ENCODE peak calls at places on chromosomes 13 and 19, in eight cellular contexts. One of them, this sample, is unnamed.

GRCh38 chr13:27283906-27284523 is 13.4 kb downstream of the RASL11A start:
- DNase-seq in T-helper 2 cell: no peak
- DNase-seq in fibroblast of pulmonary artery: peak
- DNase-seq in G401: no peak
- DNase-seq in stimulated activated CD8-positive, alpha-beta memory T cell treated with anti-CD3 and anti-CD28 coated beads, Interleukin-4, amount 100 ng/mL, for 4 hours: no peak
- DNase-seq in NCI-H1092 treated with DMSO at 0.1 percent for 48 hours: peak
- DNase-seq in fibroblast of the conjunctiva: no peak
- DNase-seq in stomach: no peak
- DNase-seq in this sample: peak

GRCh38 chr19:14979136-14979497 is 547 bp downstream of the SLC1A6 start:
- DNase-seq in T-helper 2 cell: no peak
- DNase-seq in fibroblast of pulmonary artery: no peak
- DNase-seq in G401: peak
- DNase-seq in stimulated activated CD8-positive, alpha-beta memory T cell treated with anti-CD3 and anti-CD28 coated beads, Interleukin-4, amount 100 ng/mL, for 4 hours: no peak
- DNase-seq in NCI-H1092 treated with DMSO at 0.1 percent for 48 hours: peak
- DNase-seq in fibroblast of the conjunctiva: no peak
- DNase-seq in stomach: no peak
- DNase-seq in this sample: peak

GRCh38 chr19:48372904-48373303 is 8.7 kb downstream of the SYNGR4 start:
- DNase-seq in T-helper 2 cell: no peak
- DNase-seq in fibroblast of pulmonary artery: no peak
- DNase-seq in G401: peak
- DNase-seq in stimulated activated CD8-positive, alpha-beta memory T cell treated with anti-CD3 and anti-CD28 coated beads, Interleukin-4, amount 100 ng/mL, for 4 hours: no peak
- DNase-seq in NCI-H1092 treated with DMSO at 0.1 percent for 48 hours: peak
- DNase-seq in fibroblast of the conjunctiva: no peak
- DNase-seq in stomach: no peak
- DNase-seq in this sample: peak

GRCh38 chr19:13429563-13429962 is 76.7 kb downstream of the CACNA1A start:
- DNase-seq in T-helper 2 cell: no peak
- DNase-seq in fibroblast of pulmonary artery: no peak
- DNase-seq in G401: no peak
- DNase-seq in stimulated activated CD8-positive, alpha-beta memory T cell treated with anti-CD3 and anti-CD28 coated beads, Interleukin-4, amount 100 ng/mL, for 4 hours: no peak
- DNase-seq in NCI-H1092 treated with DMSO at 0.1 percent for 48 hours: no peak
- DNase-seq in fibroblast of the conjunctiva: no peak
- DNase-seq in stomach: no peak
- DNase-seq in this sample: no peak

GRCh38 chr19:14410054-14410774 is 8.9 kb downstream of the DDX39A start:
- DNase-seq in T-helper 2 cell: no peak
- DNase-seq in fibroblast of pulmonary artery: no peak
- DNase-seq in G401: no peak
- DNase-seq in stimulated activated CD8-positive, alpha-beta memory T cell treated with anti-CD3 and anti-CD28 coated beads, Interleukin-4, amount 100 ng/mL, for 4 hours: no peak
- DNase-seq in NCI-H1092 treated with DMSO at 0.1 percent for 48 hours: no peak
- DNase-seq in fibroblast of the conjunctiva: no peak
- DNase-seq in stomach: no peak
- DNase-seq in this sample: no peak

GRCh38 chr19:50465986-50466771 is 10.1 kb upstream of the EMC10 start:
- DNase-seq in T-helper 2 cell: no peak
- DNase-seq in fibroblast of pulmonary artery: no peak
- DNase-seq in G401: no peak
- DNase-seq in stimulated activated CD8-positive, alpha-beta memory T cell treated with anti-CD3 and anti-CD28 coated beads, Interleukin-4, amount 100 ng/mL, for 4 hours: no peak
- DNase-seq in NCI-H1092 treated with DMSO at 0.1 percent for 48 hours: peak
- DNase-seq in fibroblast of the conjunctiva: no peak
- DNase-seq in stomach: peak
- DNase-seq in this sample: peak

GRCh38 chr13:70523622-70524021 is 415.4 kb upstream of the KLHL1 start:
- DNase-seq in T-helper 2 cell: no peak
- DNase-seq in fibroblast of pulmonary artery: no peak
- DNase-seq in G401: no peak
- DNase-seq in stimulated activated CD8-positive, alpha-beta memory T cell treated with anti-CD3 and anti-CD28 coated beads, Interleukin-4, amount 100 ng/mL, for 4 hours: no peak
- DNase-seq in NCI-H1092 treated with DMSO at 0.1 percent for 48 hours: peak
- DNase-seq in fibroblast of the conjunctiva: no peak
- DNase-seq in stomach: no peak
- DNase-seq in this sample: no peak

GRCh38 chr13:98542568-98543379 is 34.1 kb downstream of the STK24 start:
- DNase-seq in T-helper 2 cell: no peak
- DNase-seq in fibroblast of pulmonary artery: no peak
- DNase-seq in G401: no peak
- DNase-seq in stimulated activated CD8-positive, alpha-beta memory T cell treated with anti-CD3 and anti-CD28 coated beads, Interleukin-4, amount 100 ng/mL, for 4 hours: no peak
- DNase-seq in NCI-H1092 treated with DMSO at 0.1 percent for 48 hours: no peak
- DNase-seq in fibroblast of the conjunctiva: no peak
- DNase-seq in stomach: no peak
- DNase-seq in this sample: no peak

GRCh38 chr13:91797567-91797966 is 399.1 kb downstream of the GPC5 start:
- DNase-seq in T-helper 2 cell: no peak
- DNase-seq in fibroblast of pulmonary artery: no peak
- DNase-seq in G401: no peak
- DNase-seq in stimulated activated CD8-positive, alpha-beta memory T cell treated with anti-CD3 and anti-CD28 coated beads, Interleukin-4, amount 100 ng/mL, for 4 hours: no peak
- DNase-seq in NCI-H1092 treated with DMSO at 0.1 percent for 48 hours: no peak
- DNase-seq in fibroblast of the conjunctiva: no peak
- DNase-seq in stomach: no peak
- DNase-seq in this sample: no peak

GRCh38 chr13:87356314-87356713 is 314.9 kb upstream of the SLITRK5 start:
- DNase-seq in T-helper 2 cell: no peak
- DNase-seq in fibroblast of pulmonary artery: no peak
- DNase-seq in G401: no peak
- DNase-seq in stimulated activated CD8-positive, alpha-beta memory T cell treated with anti-CD3 and anti-CD28 coated beads, Interleukin-4, amount 100 ng/mL, for 4 hours: no peak
- DNase-seq in NCI-H1092 treated with DMSO at 0.1 percent for 48 hours: no peak
- DNase-seq in fibroblast of the conjunctiva: no peak
- DNase-seq in stomach: no peak
- DNase-seq in this sample: no peak

GRCh38 chr13:66831317-66831716 is 398.8 kb downstream of the PCDH9 start:
- DNase-seq in T-helper 2 cell: no peak
- DNase-seq in fibroblast of pulmonary artery: no peak
- DNase-seq in G401: no peak
- DNase-seq in stimulated activated CD8-positive, alpha-beta memory T cell treated with anti-CD3 and anti-CD28 coated beads, Interleukin-4, amount 100 ng/mL, for 4 hours: no peak
- DNase-seq in NCI-H1092 treated with DMSO at 0.1 percent for 48 hours: no peak
- DNase-seq in fibroblast of the conjunctiva: no peak
- DNase-seq in stomach: no peak
- DNase-seq in this sample: no peak

GRCh38 chr19:28556371-28556770 is 656.6 kb downstream of the UQCRFS1 start:
- DNase-seq in T-helper 2 cell: no peak
- DNase-seq in fibroblast of pulmonary artery: no peak
- DNase-seq in G401: no peak
- DNase-seq in stimulated activated CD8-positive, alpha-beta memory T cell treated with anti-CD3 and anti-CD28 coated beads, Interleukin-4, amount 100 ng/mL, for 4 hours: no peak
- DNase-seq in NCI-H1092 treated with DMSO at 0.1 percent for 48 hours: peak
- DNase-seq in fibroblast of the conjunctiva: no peak
- DNase-seq in stomach: no peak
- DNase-seq in this sample: no peak

GRCh38 chr13:72983085-72983768 is 75.6 kb upstream of the KLF5 start:
- DNase-seq in T-helper 2 cell: no peak
- DNase-seq in fibroblast of pulmonary artery: peak
- DNase-seq in G401: no peak
- DNase-seq in stimulated activated CD8-positive, alpha-beta memory T cell treated with anti-CD3 and anti-CD28 coated beads, Interleukin-4, amount 100 ng/mL, for 4 hours: no peak
- DNase-seq in NCI-H1092 treated with DMSO at 0.1 percent for 48 hours: no peak
- DNase-seq in fibroblast of the conjunctiva: peak
- DNase-seq in stomach: peak
- DNase-seq in this sample: peak

GRCh38 chr19:6925801-6926751 is 38.7 kb downstream of the ADGRE1 start:
- DNase-seq in T-helper 2 cell: no peak
- DNase-seq in fibroblast of pulmonary artery: no peak
- DNase-seq in G401: no peak
- DNase-seq in stimulated activated CD8-positive, alpha-beta memory T cell treated with anti-CD3 and anti-CD28 coated beads, Interleukin-4, amount 100 ng/mL, for 4 hours: no peak
- DNase-seq in NCI-H1092 treated with DMSO at 0.1 percent for 48 hours: no peak
- DNase-seq in fibroblast of the conjunctiva: no peak
- DNase-seq in stomach: no peak
- DNase-seq in this sample: no peak

GRCh38 chr19:10568444-10568825 is 344 bp downstream of the CDKN2D start:
- DNase-seq in T-helper 2 cell: peak
- DNase-seq in fibroblast of pulmonary artery: no peak
- DNase-seq in G401: no peak
- DNase-seq in stimulated activated CD8-positive, alpha-beta memory T cell treated with anti-CD3 and anti-CD28 coated beads, Interleukin-4, amount 100 ng/mL, for 4 hours: peak
- DNase-seq in NCI-H1092 treated with DMSO at 0.1 percent for 48 hours: no peak
- DNase-seq in fibroblast of the conjunctiva: no peak
- DNase-seq in stomach: peak
- DNase-seq in this sample: no peak

This sample was measured in astrocyte of the hippocampus.